ENCODE peak calls at places on chromosome 20, in four cellular contexts. K is IMR-90, W is mesenchymal stem cell, F is neuronal stem cell. O is an unnamed sample.

GRCh38 chr20:59171986-59172385 is 8.4 kb downstream of the ZNF831 start:
- DNase-seq in F (no peak), K (no peak), W (no peak), O (peak; percentile 92)

GRCh38 chr20:9993133-9993532 is 41.7 kb upstream of the ANKEF1 start:
- DNase-seq in W (no peak), K (no peak), F (no peak), O (no peak)

GRCh38 chr20:52432740-52433139 is 241.2 kb upstream of the ZFP64 start:
- DNase-seq in F (no peak), W (no peak), K (no peak), O (no peak)

GRCh38 chr20:44209691-44210421 is 715 bp downstream of the OSER1 start:
- DNase-seq in W (peak; percentile 64), K (peak; percentile 35), F (peak; percentile 47), O (no peak)

GRCh38 chr20:44204156-44204831 is 6.3 kb downstream of the OSER1 start:
- DNase-seq in W (peak; percentile 89), K (peak; percentile 96), F (no peak), O (peak; percentile 75)

GRCh38 chr20:6705106-6705766 is 62.2 kb upstream of the BMP2 start:
- DNase-seq in K (no peak), W (peak; percentile 70), F (no peak), O (no peak)

GRCh38 chr20:24610341-24611115 is 141.1 kb downstream of the SYNDIG1 start:
- DNase-seq in K (no peak), W (no peak), F (no peak), O (no peak)

GRCh38 chr20:16806886-16807285 is 58.7 kb downstream of the OTOR start:
- DNase-seq in K (peak; percentile 39), W (no peak), F (no peak), O (no peak)

GRCh38 chr20:61185181-61185580 is 66.9 kb upstream of the CDH4 start:
- DNase-seq in W (no peak), K (no peak), F (no peak), O (peak; percentile 46)

GRCh38 chr20:23937303-23938117 is 51.1 kb downstream of the GGTLC1 start:
- DNase-seq in W (peak; percentile 40), K (peak; percentile 36), F (peak; percentile 56), O (peak; percentile 77)

GRCh38 chr20:10527781-10528180 is 92.7 kb downstream of the SLX4IP start:
- DNase-seq in K (no peak), F (no peak), W (no peak), O (peak; percentile 49)

GRCh38 chr20:25309395-25310267 is 61.7 kb downstream of the PYGB start:
- DNase-seq in K (peak; percentile 80), W (peak; percentile 93), F (no peak), O (peak; percentile 25)

GRCh38 chr20:22379472-22379871 is 204.9 kb downstream of the FOXA2 start:
- DNase-seq in K (no peak), F (no peak), W (no peak), O (no peak)

GRCh38 chr20:63815613-63815862 is 15.5 kb downstream of the ZBTB46 start:
- DNase-seq in F (no peak), W (no peak), K (no peak), O (no peak)

GRCh38 chr20:44309763-44310663 is 989 bp downstream of the FITM2 start:
- DNase-seq in K (peak; percentile 58), W (peak; percentile 76), F (no peak), O (no peak)

GRCh38 chr20:10922521-10922920 is 248.7 kb upstream of the JAG1 start:
- DNase-seq in K (peak; percentile 30), W (no peak), F (no peak), O (no peak)

GRCh38 chr20:64067733-64068307 is 4.8 kb downstream of the TCEA2 start:
- DNase-seq in W (no peak), F (no peak), K (no peak), O (no peak)

GRCh38 chr20:44253528-44253927 is 6.4 kb downstream of the GDAP1L1 start:
- DNase-seq in K (no peak), W (no peak), F (no peak), O (no peak)

GRCh38 chr20:45300961-45301360 is 5.7 kb upstream of the RBPJL start:
- DNase-seq in K (peak; percentile 19), F (no peak), W (peak; percentile 50), O (no peak)

GRCh38 chr20:59993736-59994484 is 35.7 kb downstream of the CDH26 start:
- DNase-seq in W (no peak), K (no peak), F (no peak), O (no peak)

GRCh38 chr20:63381781-63382431 is 20.8 kb upstream of the CHRNA4 start:
- DNase-seq in K (no peak), W (peak; percentile 3), F (peak; percentile 65), O (no peak)

GRCh38 chr20:23086056-23086551 is at the start of gene CD93:
- DNase-seq in K (peak; percentile 10), W (no peak), F (no peak), O (peak; percentile 10)

GRCh38 chr20:63384336-63384735 is 23.2 kb upstream of the CHRNA4 start:
- DNase-seq in K (no peak), W (no peak), F (no peak), O (no peak)

DNA sequence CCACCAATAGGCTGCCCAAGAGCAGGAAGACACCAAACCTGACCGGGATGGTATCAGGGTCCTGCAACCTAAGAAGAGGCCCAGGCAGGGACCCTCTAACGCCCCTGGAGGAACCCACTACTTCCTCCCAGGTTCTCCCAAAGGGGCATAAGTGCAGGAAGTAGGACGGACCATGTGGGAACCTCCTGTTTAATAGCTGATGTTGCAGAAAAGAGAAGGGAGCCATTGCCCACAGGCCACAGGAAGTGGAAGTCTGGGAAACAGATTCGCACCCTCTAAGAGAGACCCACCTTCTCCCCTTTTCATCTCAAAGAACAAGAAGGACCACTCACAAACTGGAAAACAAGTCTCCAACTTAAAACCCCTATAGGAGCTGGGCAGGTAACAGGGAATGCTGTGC is 18.1 kb downstream of the PREX1 start:
- DNase-seq in K (no peak), W (no peak), F (no peak), O (no peak)
- H3K79me1 ChIP-seq in K (no peaks in the 10 kb centered on the region), W (peaks cover 34% of the 10 kb centered on the region), F (peaks cover 3% of the 10 kb centered on the region), O (no peaks in the 10 kb centered on the region)

GRCh38 chr20:20019123-20019522 is 2.0 kb downstream of the NAA20 start:
- DNase-seq in F (no peak), W (no peak), K (no peak), O (no peak)

GRCh38 chr20:20014659-20015058 is 2.5 kb upstream of the NAA20 start:
- DNase-seq in W (no peak), F (no peak), K (no peak), O (no peak)

GRCh38 chr20:20017001-20017851 is at the start of gene NAA20:
- DNase-seq in F (peak; percentile 81), K (peak; percentile 90), W (peak; percentile 93), O (peak; percentile 96)

GRCh38 chr20:20018366-20018765 is 1.2 kb downstream of the NAA20 start:
- DNase-seq in W (no peak), F (no peak), K (no peak), O (no peak)

GRCh38 chr20:20017852-20018245 is 687 bp downstream of the NAA20 start:
- DNase-seq in W (no peak), K (no peak), F (no peak), O (no peak)
- H3K4ac ChIP-seq in W (no peak overlapping the region), K (peak overlapping the region; percentile 79), F (no peak overlapping the region), O (peak overlapping the region; percentile 66)

DNA sequence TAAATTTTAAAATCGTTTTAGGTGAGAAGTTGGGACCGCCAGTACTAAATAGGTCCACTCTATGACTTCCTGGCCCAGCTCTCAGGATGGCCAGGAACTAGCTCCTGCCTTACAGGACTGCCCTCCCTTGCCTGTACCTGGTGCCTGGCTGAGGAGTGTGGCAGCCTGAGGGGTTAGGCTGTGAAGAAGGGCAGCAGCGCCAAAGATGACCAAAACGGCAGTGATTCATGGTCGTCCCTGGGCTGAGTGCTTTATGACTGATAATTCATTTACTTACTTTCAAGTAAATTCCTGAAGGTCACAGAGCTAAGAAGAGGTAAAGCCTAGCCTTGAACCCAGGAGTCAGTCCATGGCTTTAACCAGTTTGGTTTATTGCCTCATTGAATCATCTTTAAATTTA is 22.1 kb downstream of the STK35 start:
- DNase-seq in W (no peak), F (no peak), K (no peak), O (no peak)
- H3K79me1 ChIP-seq in W (peaks cover 59% of the 10 kb centered on the region), F (peaks cover 6% of the 10 kb centered on the region), K (peaks cover 97% of the 10 kb centered on the region), O (no peaks in the 10 kb centered on the region)

GRCh38 chr20:32481311-32482103 is 103.6 kb downstream of the NOL4L start:
- DNase-seq in K (no peak), W (peak; percentile 71), F (no peak), O (no peak)

GRCh38 chr20:32484221-32485125 is 100.7 kb downstream of the NOL4L start:
- DNase-seq in W (peak; percentile 61), K (no peak), F (no peak), O (no peak)

GRCh38 chr20:32485126-32485769 is 99.9 kb downstream of the NOL4L start:
- DNase-seq in K (peak; percentile 83), F (peak; percentile 59), W (peak; percentile 89), O (peak; percentile 89)

GRCh38 chr20:32482251-32483220 is 102.6 kb downstream of the NOL4L start:
- DNase-seq in K (no peak), W (peak; percentile 53), F (peak; percentile 61), O (no peak)

GRCh38 chr20:32483351-32484220 is 101.5 kb downstream of the NOL4L start:
- DNase-seq in F (peak; percentile 74), W (peak; percentile 86), K (peak; percentile 73), O (peak; percentile 58)
- H3K4ac ChIP-seq in F (no peak overlapping the region), W (peak overlapping the region; percentile 5), K (peak overlapping the region; percentile 6), O (peak overlapping the region; percentile 88)

DNA sequence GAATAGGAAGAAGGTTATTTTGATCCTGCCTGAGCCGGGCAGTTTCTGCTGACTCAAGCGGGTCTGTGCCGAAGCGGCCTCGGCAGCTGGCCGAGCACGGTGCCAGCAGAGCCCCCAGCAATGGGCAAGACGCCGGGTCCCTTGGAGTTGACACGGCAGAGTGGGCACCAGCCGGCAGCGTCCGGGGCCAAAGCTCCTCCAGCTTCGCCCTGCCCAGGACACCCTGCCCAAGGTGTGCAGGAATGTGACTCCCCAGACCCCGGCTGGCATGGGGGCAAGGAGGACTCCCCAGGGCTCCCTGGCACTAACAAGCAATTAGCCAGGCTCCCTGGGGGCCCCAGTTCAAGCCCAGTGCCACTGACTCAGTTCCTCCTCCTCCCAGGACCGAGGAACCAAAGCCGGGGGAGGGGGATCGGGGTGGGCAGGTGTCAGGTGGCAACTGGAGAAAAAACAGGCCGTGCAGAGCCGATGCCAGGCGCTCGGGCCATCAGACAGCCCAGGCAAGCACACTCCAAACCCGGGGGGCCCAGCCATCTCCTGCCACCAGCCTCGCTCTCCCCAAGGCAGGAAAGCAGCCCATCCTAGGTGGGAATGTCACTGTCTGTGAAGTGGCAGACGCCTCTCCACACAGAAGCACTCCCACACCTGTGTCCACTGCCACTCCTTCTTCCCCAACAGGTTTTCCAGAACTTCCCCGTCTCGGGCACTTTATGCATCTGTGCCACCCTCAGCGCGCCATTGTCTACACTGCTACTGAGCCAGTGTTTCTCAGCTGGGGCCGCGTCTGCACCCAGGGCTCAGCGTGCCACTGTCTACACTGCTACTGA is 41.2 kb upstream of the ZBP1 start:
- DNase-seq in W (no peak), K (no peak), F (no peak), O (no peak)
- H3K79me1 ChIP-seq in W (peaks cover 48% of the 10 kb centered on the region), K (peaks cover 11% of the 10 kb centered on the region), F (no peaks in the 10 kb centered on the region), O (no peaks in the 10 kb centered on the region)

O was measured in trophoblast cell.